ENCODE peak calls at places on chromosomes 4 and X, in nine cellular contexts. R is WTC11, W is colonic mucosa, Y is GM10248, I is astrocyte of the spinal cord, X is IMR-90, F is upper lobe of right lung, J is H9, P is lower lobe of right lung. U is an unnamed sample.

GRCh38 chr4:147052361-147052760 is 106.7 kb upstream of the TTC29 start:
- DNase-seq in R (no peak), W (no peak), Y (no peak), I (no peak), X (no peak), F (no peak), J (no peak), P (no peak), U (no peak)

GRCh38 chr4:24644983-24645764 is 60.8 kb upstream of the DHX15 start:
- DNase-seq in R (no peak), W (peak; percentile 17), Y (no peak), I (peak; percentile 26), X (peak; percentile 45), F (no peak), J (no peak), P (no peak), U (no peak)

GRCh38 chr4:168848112-168848511 is 161.9 kb downstream of the CBR4 start:
- DNase-seq in R (no peak), W (no peak), Y (peak; percentile 16), I (peak; percentile 53), X (no peak), F (no peak), J (no peak), P (no peak), U (no peak)

GRCh38 chrX:40887476-40887875 is 152.1 kb upstream of the MED14 start:
- DNase-seq in R (no peak), W (no peak), Y (no peak), I (no peak), X (peak; percentile 3), F (no peak), J (no peak), P (no peak), U (no peak)

GRCh38 chr4:54958236-54958635 is 167.2 kb downstream of the KDR start:
- DNase-seq in R (no peak), W (no peak), Y (no peak), I (no peak), X (peak; percentile 22), F (no peak), J (no peak), P (no peak), U (no peak)

GRCh38 chrX:37686348-37686736 is 751 bp downstream of the XK start:
- DNase-seq in R (no peak), W (no peak), Y (no peak), I (no peak), X (no peak), F (no peak), J (no peak), P (no peak), U (no peak)

GRCh38 chr4:104942990-104943758 is 203.5 kb upstream of the TET2 start:
- DNase-seq in R (no peak), W (no peak), Y (no peak), I (peak; percentile 7), X (no peak), F (no peak), J (no peak), P (no peak), U (no peak)

GRCh38 chrX:79107891-79108718 is 36.4 kb upstream of the GPR174 start:
- DNase-seq in R (no peak), W (no peak), Y (peak; percentile 15), I (no peak), X (no peak), F (no peak), J (no peak), P (no peak), U (no peak)

GRCh38 chrX:40855411-40855810 is 120.1 kb upstream of the MED14 start:
- DNase-seq in R (no peak), W (no peak), Y (no peak), I (peak; percentile 11), X (no peak), F (no peak), J (no peak), P (no peak), U (no peak)

GRCh38 chrX:38117485-38117884 is 103.2 kb downstream of the SRPX start:
- DNase-seq in R (no peak), W (no peak), Y (no peak), I (peak; percentile 57), X (peak; percentile 24), F (no peak), J (no peak), P (no peak), U (no peak)

GRCh38 chr4:100286601-100287000 is 96.3 kb upstream of the DDIT4L start:
- DNase-seq in R (peak; percentile 31), W (no peak), Y (no peak), I (no peak), X (no peak), F (no peak), J (peak; percentile 45), P (no peak), U (no peak)

GRCh38 chr4:11471613-11472012 is 42.9 kb upstream of the HS3ST1 start:
- DNase-seq in R (no peak), W (peak; percentile 35), Y (peak; percentile 10), I (no peak), X (no peak), F (no peak), J (no peak), P (no peak), U (peak; percentile 67)

GRCh38 chr4:163404570-163404969 is 60.9 kb downstream of the NPY5R start:
- DNase-seq in R (no peak), W (no peak), Y (no peak), I (peak; percentile 1), X (no peak), F (no peak), J (no peak), P (no peak), U (no peak)

GRCh38 chrX:153400146-153401132 is 711 bp downstream of the PNMA6E start:
- DNase-seq in R (peak; percentile 73), W (no peak), Y (peak; percentile 77), I (no peak), X (no peak), F (peak; percentile 76), J (peak; percentile 70), P (peak; percentile 64), U (peak; percentile 13)

GRCh38 chr4:148447672-148448071 is 5.5 kb upstream of the NR3C2 start:
- DNase-seq in R (no peak), W (peak; percentile 21), Y (no peak), I (no peak), X (no peak), F (no peak), J (no peak), P (no peak), U (no peak)

GRCh38 chr4:112516401-112517066 is 554 bp upstream of the NEUROG2 start:
- DNase-seq in R (peak; percentile 73), W (no peak), Y (peak; percentile 74), I (no peak), X (no peak), F (no peak), J (peak; percentile 83), P (no peak), U (no peak)

GRCh38 chr4:110540606-110541440 is 64.9 kb downstream of the ENPEP start:
- DNase-seq in R (no peak), W (no peak), Y (no peak), I (peak; percentile 62), X (peak; percentile 70), F (no peak), J (no peak), P (no peak), U (no peak)

GRCh38 chr4:40283968-40284367 is 51.2 kb upstream of the CHRNA9 start:
- DNase-seq in R (no peak), W (no peak), Y (peak; percentile 58), I (peak; percentile 80), X (no peak), F (no peak), J (no peak), P (no peak), U (no peak)

GRCh38 chrX:107686792-107687191 is 58.5 kb downstream of the PRPS1 start:
- DNase-seq in R (no peak), W (no peak), Y (no peak), I (peak; percentile 28), X (peak; percentile 35), F (no peak), J (no peak), P (no peak), U (no peak)

GRCh38 chr4:168857546-168858314 is 152.3 kb downstream of the CBR4 start:
- DNase-seq in R (no peak), W (no peak), Y (no peak), I (peak; percentile 93), X (peak; percentile 94), F (no peak), J (no peak), P (no peak), U (no peak)

GRCh38 chr4:133588306-133588705 is 439.2 kb downstream of the PCDH10 start:
- DNase-seq in R (no peak), W (no peak), Y (no peak), I (peak; percentile 25), X (no peak), F (no peak), J (no peak), P (no peak), U (no peak)

GRCh38 chr4:133581971-133582619 is 433.0 kb downstream of the PCDH10 start:
- DNase-seq in R (no peak), W (no peak), Y (no peak), I (peak; percentile 74), X (no peak), F (no peak), J (no peak), P (no peak), U (no peak)

GRCh38 chr4:133585323-133585722 is 436.2 kb downstream of the PCDH10 start:
- DNase-seq in R (no peak), W (no peak), Y (no peak), I (no peak), X (no peak), F (no peak), J (no peak), P (no peak), U (no peak)

GRCh38 chr4:133584714-133585113 is 435.6 kb downstream of the PCDH10 start:
- DNase-seq in R (no peak), W (no peak), Y (no peak), I (no peak), X (no peak), F (no peak), J (peak; percentile 67), P (no peak), U (no peak)
- TF ChIP-seq CTCF in R (no peak), W (no peak), Y (no peak), I (no peak), X (no peak), F (no peak), J (peak; percentile 58), P (no peak), U (peak; percentile 7)

GRCh38 chr4:959338-960139 is 13.8 kb downstream of the DGKQ start:
- DNase-seq in R (no peak), W (no peak), Y (no peak), I (no peak), X (no peak), F (peak; percentile 63), J (no peak), P (no peak), U (no peak)
- TF ChIP-seq CTCF in R (no peak), W (no peak), Y (no peak), I (no peak), X (no peak), F (no peak), J (no peak), P (no peak), U (no peak)

GRCh38 chr4:15006416-15007024 is 4.2 kb downstream of the CPEB2 start:
- DNase-seq in R (no peak), W (no peak), Y (peak; percentile 8), I (peak; percentile 55), X (peak; percentile 18), F (no peak), J (no peak), P (no peak), U (no peak)
- TF ChIP-seq CTCF in R (no peak), W (peak; percentile 23), Y (peak; percentile 31), I (peak; percentile 44), X (peak; percentile 42), F (peak; percentile 48), J (peak; percentile 56), P (peak; percentile 21), U (peak; percentile 35)

GRCh38 chr4:69830529-69831269 is 29.2 kb downstream of the SULT1E1 start:
- DNase-seq in R (no peak), W (peak; percentile 71), Y (no peak), I (peak; percentile 61), X (no peak), F (no peak), J (peak; percentile 45), P (no peak), U (no peak)
- TF ChIP-seq CTCF in R (no peak), W (no peak), Y (no peak), I (peak; percentile 8), X (no peak), F (no peak), J (peak; percentile 31), P (no peak), U (no peak)